ENCODE peak calls at places on chromosomes 3 and 15, in nine cellular contexts. S, K, L, O, J, Q, P, F and V are unnamed samples.

GRCh38 chr15:85174521-85174920 is 192.9 kb downstream of the PDE8A start:
- DNase-seq in S (no peak), K (no peak), L (no peak), O (no peak), J (no peak), Q (no peak), P (no peak), F (no peak), V (no peak)

GRCh38 chr3:172129868-172130751 is 90.7 kb downstream of the FNDC3B start:
- DNase-seq in S (peak), K (peak), L (peak), O (peak), J (peak), Q (peak), P (peak), F (peak), V (peak)

GRCh38 chr15:72566973-72567372 is 87.5 kb upstream of the GOLGA6B start:
- DNase-seq in S (no peak), K (no peak), L (no peak), O (no peak), J (no peak), Q (no peak), P (no peak), F (no peak), V (no peak)

GRCh38 chr15:33098082-33099058 is 96.1 kb downstream of the FMN1 start:
- DNase-seq in S (no peak), K (peak), L (peak), O (no peak), J (no peak), Q (no peak), P (no peak), F (no peak), V (no peak)

GRCh38 chr15:47750030-47750739 is 32.9 kb downstream of the SEMA6D start:
- DNase-seq in S (no peak), K (peak), L (peak), O (no peak), J (no peak), Q (no peak), P (no peak), F (no peak), V (peak)

GRCh38 chr15:58329781-58330467 is 101.9 kb upstream of the LIPC start:
- DNase-seq in S (no peak), K (no peak), L (no peak), O (peak), J (no peak), Q (no peak), P (no peak), F (no peak), V (no peak)

GRCh38 chr3:179837374-179837773 is 184.5 kb downstream of the USP13 start:
- DNase-seq in S (no peak), K (peak), L (peak), O (no peak), J (no peak), Q (no peak), P (no peak), F (no peak), V (peak)

GRCh38 chr3:52705688-52706686 is at the start of the genes GLT8D1 and SPCS1:
- DNase-seq in S (peak), K (peak), L (peak), O (peak), J (peak), Q (peak), P (peak), F (peak), V (peak)

GRCh38 chr3:134643150-134643675 is 7.6 kb downstream of the KY start:
- DNase-seq in S (no peak), K (no peak), L (no peak), O (peak), J (no peak), Q (no peak), P (no peak), F (no peak), V (no peak)

GRCh38 chr3:98039322-98040024 is 4.4 kb upstream of the GABRR3 start:
- DNase-seq in S (peak), K (peak), L (peak), O (peak), J (peak), Q (peak), P (peak), F (peak), V (peak)

GRCh38 chr3:124559650-124560405 is 170.4 kb upstream of the UMPS start:
- DNase-seq in S (peak), K (peak), L (peak), O (peak), J (peak), Q (no peak), P (peak), F (peak), V (peak)

GRCh38 chr3:31268868-31269267 is 263.9 kb upstream of the STT3B start:
- DNase-seq in S (no peak), K (no peak), L (no peak), O (no peak), J (no peak), Q (no peak), P (peak), F (no peak), V (no peak)

GRCh38 chr3:20015525-20015924 is 3.5 kb upstream of the PP2D1 start:
- DNase-seq in S (no peak), K (no peak), L (no peak), O (no peak), J (no peak), Q (no peak), P (no peak), F (no peak), V (no peak)

GRCh38 chr3:99505646-99506269 is 132.6 kb upstream of the COL8A1 start:
- DNase-seq in S (no peak), K (peak), L (peak), O (peak), J (peak), Q (no peak), P (no peak), F (no peak), V (peak)

GRCh38 chr3:61936344-61936937 is 375.1 kb downstream of the PTPRG start:
- DNase-seq in S (peak), K (peak), L (peak), O (no peak), J (no peak), Q (no peak), P (no peak), F (no peak), V (peak)

GRCh38 chr15:77096131-77096530 is 25.2 kb upstream of the TSPAN3 start:
- DNase-seq in S (no peak), K (no peak), L (no peak), O (no peak), J (no peak), Q (no peak), P (no peak), F (no peak), V (no peak)

GRCh38 chr15:27743078-27743477 is 356.0 kb downstream of the OCA2 start:
- DNase-seq in S (no peak), K (no peak), L (no peak), O (no peak), J (no peak), Q (no peak), P (no peak), F (no peak), V (no peak)

GRCh38 chr3:151393146-151393831 is 8.7 kb upstream of the P2RY12 start:
- DNase-seq in S (no peak), K (no peak), L (no peak), O (no peak), J (no peak), Q (no peak), P (no peak), F (no peak), V (no peak)

GRCh38 chr3:147351301-147351700 is 55.0 kb downstream of the ZIC4 start:
- DNase-seq in S (no peak), K (no peak), L (no peak), O (no peak), J (no peak), Q (no peak), P (no peak), F (no peak), V (no peak)

GRCh38 chr3:123278446-123278845 is 76.7 kb downstream of the SEC22A start:
- DNase-seq in S (no peak), K (no peak), L (no peak), O (no peak), J (no peak), Q (no peak), P (no peak), F (no peak), V (no peak)

GRCh38 chr3:79872483-79872882 is 104.7 kb upstream of the ROBO1 start:
- DNase-seq in S (no peak), K (peak), L (peak), O (no peak), J (no peak), Q (no peak), P (no peak), F (no peak), V (no peak)

GRCh38 chr3:11548721-11549131 is 95.0 kb downstream of the VGLL4 start:
- DNase-seq in S (peak), K (peak), L (peak), O (no peak), J (no peak), Q (no peak), P (no peak), F (no peak), V (peak)

GRCh38 chr15:95972136-95972553 is 358.4 kb upstream of the NR2F2 start:
- DNase-seq in S (no peak), K (peak), L (peak), O (no peak), J (no peak), Q (no peak), P (no peak), F (no peak), V (peak)

GRCh38 chr3:45938858-45939257 is 4.4 kb upstream of the CXCR6 start:
- DNase-seq in S (peak), K (peak), L (peak), O (peak), J (peak), Q (peak), P (peak), F (peak), V (peak)

GRCh38 chr15:85164841-85165466 is 183.3 kb downstream of the PDE8A start:
- DNase-seq in S (no peak), K (no peak), L (no peak), O (no peak), J (no peak), Q (no peak), P (no peak), F (no peak), V (peak)

GRCh38 chr15:25172691-25173090 is 217.9 kb downstream of the SNRPN start:
- DNase-seq in S (no peak), K (no peak), L (no peak), O (no peak), J (no peak), Q (no peak), P (no peak), F (peak), V (no peak)

GRCh38 chr3:173622156-173622555 is 224.6 kb downstream of the NLGN1 start:
- DNase-seq in S (no peak), K (no peak), L (peak), O (no peak), J (no peak), Q (no peak), P (no peak), F (no peak), V (no peak)

GRCh38 chr3:174318146-174318545 is 541.0 kb upstream of the NAALADL2 start:
- DNase-seq in S (no peak), K (no peak), L (no peak), O (no peak), J (no peak), Q (no peak), P (no peak), F (no peak), V (no peak)